ENCODE peak calls at places on chromosome 16, in ten cellular contexts. I is GM13977; K is AG08395; C is ACHN; F is CD4-positive, alpha-beta memory T cell; E is uterus; B is activated CD4-positive, alpha-beta T cell treated with anti-CD3 and anti-CD28 coated beads, Interleukin-2, amount 10 ng/mL, durations not matched to agents 7 days and 5 days; O is GM03348; G is tibial nerve; S is foreskin fibroblast. Y is an unnamed sample.

GRCh38 chr16:84993926-84994325 is 17.4 kb downstream of the ZDHHC7 start:
- DNase-seq in K (no peak), O (no peak), E (no peak), G (no peak), F (no peak), C (no peak), I (no peak), S (no peak), B (no peak), Y (no peak)

GRCh38 chr16:87635541-87636049 is 33.3 kb downstream of the JPH3 start:
- DNase-seq in K (peak), O (peak), F (peak), G (no peak), I (peak), S (peak), B (peak), E (peak), C (peak), Y (no peak)

GRCh38 chr16:48279199-48279598 is 31.9 kb upstream of the ABCC11 start:
- DNase-seq in B (no peak), S (no peak), C (no peak), K (no peak), I (no peak), O (no peak), G (no peak), E (no peak), F (no peak), Y (no peak)

GRCh38 chr16:81429045-81429521 is 15.5 kb upstream of the CMIP start:
- DNase-seq in C (peak), E (no peak), O (peak), I (peak), F (no peak), B (no peak), K (peak), S (peak), G (no peak), Y (no peak)

GRCh38 chr16:12749076-12749475 is 54.6 kb downstream of the CPPED1 start:
- DNase-seq in F (no peak), B (no peak), E (no peak), I (no peak), O (no peak), S (no peak), C (no peak), K (no peak), G (no peak), Y (no peak)

GRCh38 chr16:85422374-85423185 is 190.5 kb upstream of the GSE1 start:
- DNase-seq in C (peak), K (no peak), I (no peak), B (no peak), S (no peak), F (no peak), G (no peak), E (no peak), O (no peak), Y (no peak)

GRCh38 chr16:14509055-14509454 is 121.0 kb downstream of the PARN start:
- DNase-seq in F (no peak), K (no peak), G (no peak), S (no peak), B (no peak), I (no peak), O (peak), C (no peak), E (no peak), Y (no peak)

GRCh38 chr16:9870962-9871361 is 311.3 kb downstream of the GRIN2A start:
- DNase-seq in C (no peak), O (no peak), K (no peak), G (no peak), S (no peak), F (no peak), I (no peak), B (no peak), E (no peak), Y (peak)

GRCh38 chr16:3857189-3858013 is 23.1 kb downstream of the CREBBP start:
- DNase-seq in I (no peak), G (no peak), O (peak), B (no peak), C (no peak), K (peak), F (no peak), E (peak), S (peak), Y (no peak)

GRCh38 chr16:56237451-56237930 is 46.2 kb downstream of the GNAO1 start:
- DNase-seq in K (no peak), E (no peak), O (no peak), S (no peak), G (no peak), I (no peak), F (no peak), B (no peak), C (no peak), Y (no peak)

Y was measured in esophagus muscularis mucosa.